ENCODE peak calls at places on chromosomes 16 and 17, in nine cellular contexts. P, T, B, F, U, W, Q, J and N are unnamed samples.
A peak's percentile ranks its signal among the peaks of the same experiment; 100 is the strongest.

GRCh38 chr16:31472559-31473203 is 729 bp downstream of the TGFB1I1 start:
- DNase-seq in P (peak; percentile 94), T (peak; percentile 18), B (peak; percentile 60), F (peak; percentile 97), U (peak; percentile 90), W (peak; percentile 95), Q (peak; percentile 27), J (peak; percentile 87), N (peak; percentile 98)

GRCh38 chr16:4868046-4868445 is 20.8 kb downstream of the UBN1 start:
- DNase-seq in P (no peak), T (no peak), B (no peak), F (no peak), U (no peak), W (no peak), Q (no peak), J (no peak), N (no peak)

GRCh38 chr17:77332981-77333685 is 192.4 kb downstream of the SEC14L1 start:
- DNase-seq in P (peak; percentile 16), T (no peak), B (no peak), F (no peak), U (peak; percentile 10), W (peak; percentile 25), Q (no peak), J (peak; percentile 20), N (no peak)

GRCh38 chr16:3576211-3576610 is 992 bp downstream of the NLRC3 start:
- DNase-seq in P (no peak), T (no peak), B (no peak), F (no peak), U (no peak), W (no peak), Q (peak; percentile 8), J (no peak), N (no peak)

GRCh38 chr17:32827227-32827626 is 49.7 kb downstream of the MYO1D start:
- DNase-seq in P (no peak), T (no peak), B (no peak), F (no peak), U (no peak), W (no peak), Q (no peak), J (no peak), N (no peak)

GRCh38 chr16:89484923-89485679 is 5.3 kb downstream of the ANKRD11 start:
- DNase-seq in P (no peak), T (no peak), B (no peak), F (no peak), U (no peak), W (no peak), Q (no peak), J (no peak), N (no peak)

GRCh38 chr17:78391843-78392242 is 13.4 kb downstream of the PGS1 start:
- DNase-seq in P (no peak), T (no peak), B (no peak), F (no peak), U (no peak), W (no peak), Q (no peak), J (no peak), N (no peak)

GRCh38 chr17:37067555-37068111 is 118.9 kb downstream of the AATF start:
- DNase-seq in P (no peak), T (no peak), B (peak; percentile 27), F (no peak), U (no peak), W (peak; percentile 32), Q (no peak), J (peak; percentile 93), N (no peak)

GRCh38 chr17:64109400-64109799 is 20.5 kb downstream of the ERN1 start:
- DNase-seq in P (no peak), T (no peak), B (no peak), F (no peak), U (no peak), W (no peak), Q (no peak), J (no peak), N (no peak)

GRCh38 chr17:50056961-50057330 is 1.0 kb downstream of the ITGA3 start:
- DNase-seq in P (no peak), T (no peak), B (no peak), F (no peak), U (no peak), W (no peak), Q (no peak), J (peak; percentile 40), N (no peak)

GRCh38 chr16:48317614-48318013 is 67.6 kb downstream of the SIAH1 start:
- DNase-seq in P (no peak), T (no peak), B (no peak), F (no peak), U (no peak), W (no peak), Q (no peak), J (no peak), N (no peak)

GRCh38 chr17:7438050-7438614 is 1.2 kb upstream of the FGF11 start:
- DNase-seq in P (peak; percentile 88), T (peak; percentile 24), B (no peak), F (peak; percentile 50), U (peak; percentile 83), W (peak; percentile 69), Q (peak; percentile 35), J (peak; percentile 53), N (peak; percentile 84)

DNA sequence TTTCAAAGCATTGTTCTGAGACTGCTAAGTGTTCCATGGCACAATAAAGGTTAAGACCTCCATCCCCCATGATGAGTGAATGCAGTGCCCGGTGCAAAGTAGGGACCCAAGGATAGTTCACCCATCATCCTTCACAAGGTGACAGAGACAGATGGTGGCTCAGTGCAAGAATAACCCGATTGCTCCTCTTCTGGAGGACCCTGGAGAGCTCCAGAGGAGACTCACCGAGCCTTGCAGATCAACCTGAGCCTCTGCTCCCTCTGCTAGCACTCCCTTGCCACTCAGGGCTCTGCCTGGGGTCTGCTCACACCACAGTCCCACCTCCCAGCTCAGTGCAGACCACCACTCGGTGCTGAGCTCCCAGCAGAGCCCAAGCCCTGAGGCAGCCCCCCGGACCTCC is 49.3 kb downstream of the C16orf78 start:
- DNase-seq in P (no peak), T (no peak), B (no peak), F (no peak), U (no peak), W (no peak), Q (no peak), J (no peak), N (peak; percentile 32)
- H3K27me3 ChIP-seq in P (no peaks in the 10 kb centered on the region), T (no peaks in the 10 kb centered on the region), B (no peaks in the 10 kb centered on the region), F (no peaks in the 10 kb centered on the region), U (no peaks in the 10 kb centered on the region), W (no peaks in the 10 kb centered on the region), Q (no peaks in the 10 kb centered on the region), J (peaks cover 3% of the 10 kb centered on the region), N (no peaks in the 10 kb centered on the region)

GRCh38 chr16:86926146-86926545 is 347.8 kb downstream of the FOXL1 start:
- DNase-seq in P (no peak), T (no peak), B (no peak), F (no peak), U (no peak), W (no peak), Q (no peak), J (no peak), N (no peak)

GRCh38 chr16:86924537-86924936 is 346.2 kb downstream of the FOXL1 start:
- DNase-seq in P (no peak), T (no peak), B (no peak), F (no peak), U (no peak), W (no peak), Q (no peak), J (no peak), N (no peak)

GRCh38 chr16:86926695-86927094 is 348.3 kb downstream of the FOXL1 start:
- DNase-seq in P (no peak), T (no peak), B (no peak), F (no peak), U (no peak), W (no peak), Q (no peak), J (no peak), N (no peak)

GRCh38 chr16:86923656-86924055 is 345.3 kb downstream of the FOXL1 start:
- DNase-seq in P (no peak), T (no peak), B (no peak), F (no peak), U (no peak), W (no peak), Q (no peak), J (no peak), N (no peak)

GRCh38 chr16:86925067-86925791 is 346.9 kb downstream of the FOXL1 start:
- DNase-seq in P (no peak), T (no peak), B (no peak), F (no peak), U (no peak), W (no peak), Q (no peak), J (no peak), N (no peak)
- H3K27me3 ChIP-seq in P (peaks cover 63% of the 10 kb centered on the region), T (no peaks in the 10 kb centered on the region), B (no peaks in the 10 kb centered on the region), F (no peaks in the 10 kb centered on the region), U (peaks cover 3% of the 10 kb centered on the region), W (no peaks in the 10 kb centered on the region), Q (peaks cover 15% of the 10 kb centered on the region), J (peaks cover 33% of the 10 kb centered on the region), N (no peaks in the 10 kb centered on the region)

GRCh38 chr17:16495561-16495960 is 3.6 kb upstream of the LRRC75A start:
- DNase-seq in P (no peak), T (no peak), B (no peak), F (no peak), U (no peak), W (no peak), Q (no peak), J (no peak), N (no peak)

GRCh38 chr17:16491131-16491702 is 776 bp downstream of the LRRC75A start:
- DNase-seq in P (peak; percentile 71), T (peak; percentile 16), B (no peak), F (no peak), U (no peak), W (no peak), Q (peak; percentile 19), J (peak; percentile 28), N (no peak)

GRCh38 chr17:16491703-16492612 is at the start of gene LRRC75A:
- DNase-seq in P (peak; percentile 80), T (peak; percentile 57), B (no peak), F (peak; percentile 42), U (peak; percentile 72), W (no peak), Q (peak; percentile 57), J (peak; percentile 59), N (peak; percentile 64)

GRCh38 chr17:16493470-16494048 is 1.6 kb upstream of the LRRC75A start:
- DNase-seq in P (no peak), T (no peak), B (no peak), F (no peak), U (no peak), W (no peak), Q (no peak), J (no peak), N (no peak)

GRCh38 chr17:16492613-16493290 is 759 bp upstream of the LRRC75A start:
- DNase-seq in P (no peak), T (no peak), B (no peak), F (no peak), U (no peak), W (no peak), Q (no peak), J (no peak), N (no peak)
- H3K27me3 ChIP-seq in P (no peaks in the 10 kb centered on the region), T (no peaks in the 10 kb centered on the region), B (no peaks in the 10 kb centered on the region), F (no peaks in the 10 kb centered on the region), U (no peaks in the 10 kb centered on the region), W (peaks cover 3% of the 10 kb centered on the region), Q (no peaks in the 10 kb centered on the region), J (no peaks in the 10 kb centered on the region), N (no peaks in the 10 kb centered on the region)

DNA sequence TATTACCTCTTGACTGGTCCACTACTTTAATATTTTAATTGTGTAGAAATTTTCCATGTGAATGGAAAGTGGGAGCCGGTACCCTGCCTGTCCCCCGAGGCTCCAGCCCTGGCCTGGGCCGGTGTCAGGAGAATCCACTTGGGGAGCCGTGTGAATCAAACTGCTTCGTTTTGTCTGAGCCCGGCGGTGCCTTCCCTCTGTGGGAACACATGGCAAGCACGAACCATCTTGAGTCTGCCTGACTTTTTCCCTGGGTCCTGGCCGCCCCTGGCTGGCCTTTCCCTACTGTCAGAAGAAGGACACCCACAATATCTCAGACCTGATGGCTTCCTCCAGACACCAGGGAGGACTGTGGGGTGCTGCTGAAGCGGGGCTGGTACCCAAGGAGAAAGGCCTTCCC is 12.4 kb upstream of the MYO15B start:
- DNase-seq in P (no peak), T (no peak), B (no peak), F (no peak), U (no peak), W (no peak), Q (no peak), J (no peak), N (no peak)
- H3K27me3 ChIP-seq in P (no peaks in the 10 kb centered on the region), T (no peaks in the 10 kb centered on the region), B (no peaks in the 10 kb centered on the region), F (no peaks in the 10 kb centered on the region), U (no peaks in the 10 kb centered on the region), W (no peaks in the 10 kb centered on the region), Q (no peaks in the 10 kb centered on the region), J (no peaks in the 10 kb centered on the region), N (no peaks in the 10 kb centered on the region)